ENCODE peak calls at places on chromosomes 11 and 22, in six cellular contexts. One of them, this sample, is unnamed.
A peak's percentile ranks its signal among the peaks of the same experiment; 100 is the strongest.

GRCh38 chr22:36379593-36380361 is 8.0 kb downstream of the MYH9 start:
- DNase-seq in IMR-90: peak; percentile 59
- DNase-seq in mesenchymal stem cell: peak; percentile 58
- DNase-seq in H9: no peak
- DNase-seq in mesendoderm: no peak
- DNase-seq in H1: no peak
- DNase-seq in this sample: no peak

GRCh38 chr11:22703040-22703439 is 36.6 kb downstream of the GAS2 start:
- DNase-seq in IMR-90: peak; percentile 77
- DNase-seq in mesenchymal stem cell: peak; percentile 79
- DNase-seq in H9: no peak
- DNase-seq in mesendoderm: peak; percentile 76
- DNase-seq in H1: no peak
- DNase-seq in this sample: no peak

GRCh38 chr11:82903843-82904586 is 2.5 kb downstream of the DDIAS start:
- DNase-seq in IMR-90: no peak
- DNase-seq in mesenchymal stem cell: no peak
- DNase-seq in H9: no peak
- DNase-seq in mesendoderm: no peak
- DNase-seq in H1: no peak
- DNase-seq in this sample: no peak

GRCh38 chr11:116647305-116648080 is 125.3 kb downstream of the BUD13 start:
- DNase-seq in IMR-90: no peak
- DNase-seq in mesenchymal stem cell: no peak
- DNase-seq in H9: peak; percentile 5
- DNase-seq in mesendoderm: no peak
- DNase-seq in H1: no peak
- DNase-seq in this sample: no peak

GRCh38 chr11:65777241-65777640 is 3.5 kb downstream of the AP5B1 start:
- DNase-seq in IMR-90: no peak
- DNase-seq in mesenchymal stem cell: no peak
- DNase-seq in H9: no peak
- DNase-seq in mesendoderm: no peak
- DNase-seq in H1: no peak
- DNase-seq in this sample: no peak

GRCh38 chr11:56764976-56765375 is 16.5 kb upstream of the OR9G4 start:
- DNase-seq in IMR-90: no peak
- DNase-seq in mesenchymal stem cell: no peak
- DNase-seq in H9: no peak
- DNase-seq in mesendoderm: no peak
- DNase-seq in H1: no peak
- DNase-seq in this sample: no peak

GRCh38 chr11:17596310-17596669 is 49.2 kb downstream of the OTOG start:
- DNase-seq in IMR-90: no peak
- DNase-seq in mesenchymal stem cell: no peak
- DNase-seq in H9: peak; percentile 6
- DNase-seq in mesendoderm: no peak
- DNase-seq in H1: peak; percentile 33
- DNase-seq in this sample: no peak

GRCh38 chr11:47446833-47447232 is 2.1 kb downstream of the RAPSN start:
- DNase-seq in IMR-90: no peak
- DNase-seq in mesenchymal stem cell: no peak
- DNase-seq in H9: no peak
- DNase-seq in mesendoderm: no peak
- DNase-seq in H1: no peak
- DNase-seq in this sample: no peak

GRCh38 chr22:36008131-36008530 is 20.5 kb downstream of the RBFOX2 start:
- DNase-seq in IMR-90: no peak
- DNase-seq in mesenchymal stem cell: no peak
- DNase-seq in H9: no peak
- DNase-seq in mesendoderm: no peak
- DNase-seq in H1: no peak
- DNase-seq in this sample: no peak

GRCh38 chr11:62340269-62340901 is 3.1 kb downstream of the ASRGL1 start:
- DNase-seq in IMR-90: peak; percentile 45
- DNase-seq in mesenchymal stem cell: peak; percentile 61
- DNase-seq in H9: peak; percentile 62
- DNase-seq in mesendoderm: peak; percentile 69
- DNase-seq in H1: peak; percentile 57
- DNase-seq in this sample: peak; percentile 18

GRCh38 chr22:32528316-32528715 is 53.7 kb downstream of the FBXO7 start:
- DNase-seq in IMR-90: no peak
- DNase-seq in mesenchymal stem cell: no peak
- DNase-seq in H9: no peak
- DNase-seq in mesendoderm: no peak
- DNase-seq in H1: no peak
- DNase-seq in this sample: no peak

GRCh38 chr11:133082851-133083488 is 449.3 kb downstream of the OPCML start:
- DNase-seq in IMR-90: peak; percentile 17
- DNase-seq in mesenchymal stem cell: peak; percentile 31
- DNase-seq in H9: peak; percentile 89
- DNase-seq in mesendoderm: peak; percentile 74
- DNase-seq in H1: peak; percentile 95
- DNase-seq in this sample: peak; percentile 74

GRCh38 chr11:76589477-76589876 is 81.1 kb downstream of the LRRC32 start:
- DNase-seq in IMR-90: no peak
- DNase-seq in mesenchymal stem cell: no peak
- DNase-seq in H9: no peak
- DNase-seq in mesendoderm: no peak
- DNase-seq in H1: no peak
- DNase-seq in this sample: no peak
- H2BK120ac ChIP-seq in IMR-90: no peak overlapping the region
- H2BK120ac ChIP-seq in mesenchymal stem cell: no peak overlapping the region
- H2BK120ac ChIP-seq in H9: no peak overlapping the region
- H2BK120ac ChIP-seq in mesendoderm: no peak overlapping the region
- H2BK120ac ChIP-seq in H1: no peak overlapping the region
- H2BK120ac ChIP-seq in this sample: no peak overlapping the region

GRCh38 chr11:86575208-86575855 is 97.1 kb downstream of the ME3 start:
- DNase-seq in IMR-90: peak; percentile 72
- DNase-seq in mesenchymal stem cell: peak; percentile 68
- DNase-seq in H9: no peak
- DNase-seq in mesendoderm: no peak
- DNase-seq in H1: no peak
- DNase-seq in this sample: no peak
- H4K8ac ChIP-seq in IMR-90: no peak overlapping the region
- H4K8ac ChIP-seq in mesenchymal stem cell: no peak overlapping the region
- H4K8ac ChIP-seq in H9: no peak overlapping the region
- H4K8ac ChIP-seq in mesendoderm: no peak overlapping the region
- H4K8ac ChIP-seq in H1: no peak overlapping the region
- H4K8ac ChIP-seq in this sample: no peak overlapping the region

DNA sequence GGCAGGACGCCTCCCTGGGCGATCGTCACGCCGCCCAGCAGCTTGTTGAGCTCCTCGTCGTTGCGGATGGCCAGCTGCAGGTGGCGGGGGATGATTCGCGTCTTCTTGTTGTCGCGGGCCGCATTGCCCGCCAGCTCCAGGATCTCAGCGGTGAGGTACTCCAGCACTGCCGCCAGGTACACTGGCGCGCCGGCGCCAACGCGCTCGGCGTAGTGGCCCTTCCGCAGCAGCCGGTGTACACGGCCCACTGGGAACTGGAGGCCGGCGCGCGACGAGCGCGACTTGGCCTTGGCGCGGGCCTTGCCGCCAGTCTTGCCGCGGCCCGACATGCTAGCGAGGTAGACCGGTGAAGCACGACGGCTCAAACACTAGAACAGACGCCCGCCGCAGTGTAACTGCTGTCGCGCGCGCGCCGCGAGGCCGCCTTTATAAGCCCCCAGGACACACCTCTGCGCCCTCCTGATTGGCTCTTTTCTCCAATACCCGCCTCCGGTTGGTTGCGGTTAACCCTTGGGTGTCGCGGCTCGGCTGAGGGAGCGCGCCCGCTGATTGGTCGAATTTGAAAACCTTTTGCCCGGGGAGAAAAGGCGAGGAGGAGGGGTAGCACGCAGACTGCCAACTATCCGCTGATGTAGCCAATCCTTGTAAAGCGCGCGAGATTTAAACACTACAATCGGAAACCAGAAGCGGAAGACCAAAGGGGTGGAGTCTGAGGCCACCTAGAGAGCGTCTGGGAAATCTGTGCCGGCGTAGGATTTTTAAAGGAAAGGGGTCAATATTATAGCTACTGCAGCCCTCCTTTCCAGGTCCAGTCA is 6.4 kb downstream of the DPAGT1 start:
- DNase-seq in IMR-90: peak; percentile 99
- DNase-seq in mesenchymal stem cell: peak; percentile 100
- DNase-seq in H9: peak; percentile 100
- DNase-seq in mesendoderm: peak; percentile 100
- DNase-seq in H1: peak; percentile 100
- DNase-seq in this sample: peak; percentile 100
- H2BK120ac ChIP-seq in IMR-90: no peak overlapping the region
- H2BK120ac ChIP-seq in mesenchymal stem cell: no peak overlapping the region
- H2BK120ac ChIP-seq in H9: no peak overlapping the region
- H2BK120ac ChIP-seq in mesendoderm: no peak overlapping the region
- H2BK120ac ChIP-seq in H1: no peak overlapping the region
- H2BK120ac ChIP-seq in this sample: no peak overlapping the region

GRCh38 chr11:114284021-114284420 is 12.2 kb upstream of the NNMT start:
- DNase-seq in IMR-90: no peak
- DNase-seq in mesenchymal stem cell: no peak
- DNase-seq in H9: no peak
- DNase-seq in mesendoderm: no peak
- DNase-seq in H1: peak; percentile 26
- DNase-seq in this sample: no peak
- H4K8ac ChIP-seq in IMR-90: no peak overlapping the region
- H4K8ac ChIP-seq in mesenchymal stem cell: no peak overlapping the region
- H4K8ac ChIP-seq in H9: no peak overlapping the region
- H4K8ac ChIP-seq in mesendoderm: no peak overlapping the region
- H4K8ac ChIP-seq in H1: no peak overlapping the region
- H4K8ac ChIP-seq in this sample: no peak overlapping the region

GRCh38 chr22:26443901-26444300 is 14.8 kb downstream of the ASPHD2 start:
- DNase-seq in IMR-90: no peak
- DNase-seq in mesenchymal stem cell: no peak
- DNase-seq in H9: no peak
- DNase-seq in mesendoderm: no peak
- DNase-seq in H1: no peak
- DNase-seq in this sample: no peak
- H2BK120ac ChIP-seq in IMR-90: no peak overlapping the region
- H2BK120ac ChIP-seq in mesenchymal stem cell: no peak overlapping the region
- H2BK120ac ChIP-seq in H9: no peak overlapping the region
- H2BK120ac ChIP-seq in mesendoderm: no peak overlapping the region
- H2BK120ac ChIP-seq in H1: no peak overlapping the region
- H2BK120ac ChIP-seq in this sample: no peak overlapping the region

GRCh38 chr11:76621466-76621865 is 49.1 kb downstream of the LRRC32 start:
- DNase-seq in IMR-90: no peak
- DNase-seq in mesenchymal stem cell: no peak
- DNase-seq in H9: no peak
- DNase-seq in mesendoderm: no peak
- DNase-seq in H1: no peak
- DNase-seq in this sample: no peak

GRCh38 chr11:76623884-76624419 is 46.6 kb downstream of the LRRC32 start:
- DNase-seq in IMR-90: no peak
- DNase-seq in mesenchymal stem cell: no peak
- DNase-seq in H9: no peak
- DNase-seq in mesendoderm: no peak
- DNase-seq in H1: no peak
- DNase-seq in this sample: no peak

GRCh38 chr11:76621866-76622265 is 48.7 kb downstream of the LRRC32 start:
- DNase-seq in IMR-90: peak; percentile 33
- DNase-seq in mesenchymal stem cell: peak; percentile 44
- DNase-seq in H9: no peak
- DNase-seq in mesendoderm: no peak
- DNase-seq in H1: no peak
- DNase-seq in this sample: no peak

GRCh38 chr11:76623171-76623883 is 47.2 kb downstream of the LRRC32 start:
- DNase-seq in IMR-90: peak; percentile 72
- DNase-seq in mesenchymal stem cell: peak; percentile 55
- DNase-seq in H9: no peak
- DNase-seq in mesendoderm: no peak
- DNase-seq in H1: no peak
- DNase-seq in this sample: no peak

GRCh38 chr11:76622481-76623094 is 48.0 kb downstream of the LRRC32 start:
- DNase-seq in IMR-90: no peak
- DNase-seq in mesenchymal stem cell: no peak
- DNase-seq in H9: no peak
- DNase-seq in mesendoderm: no peak
- DNase-seq in H1: no peak
- DNase-seq in this sample: no peak
- H4K8ac ChIP-seq in IMR-90: peak overlapping the region; percentile 86
- H4K8ac ChIP-seq in mesenchymal stem cell: no peak overlapping the region
- H4K8ac ChIP-seq in H9: no peak overlapping the region
- H4K8ac ChIP-seq in mesendoderm: no peak overlapping the region
- H4K8ac ChIP-seq in H1: no peak overlapping the region
- H4K8ac ChIP-seq in this sample: no peak overlapping the region

GRCh38 chr22:23704829-23705228 is 14.0 kb downstream of the RGL4 start:
- DNase-seq in IMR-90: no peak
- DNase-seq in mesenchymal stem cell: no peak
- DNase-seq in H9: no peak
- DNase-seq in mesendoderm: no peak
- DNase-seq in H1: no peak
- DNase-seq in this sample: no peak

GRCh38 chr22:23712256-23712655 is 21.4 kb downstream of the RGL4 start:
- DNase-seq in IMR-90: no peak
- DNase-seq in mesenchymal stem cell: no peak
- DNase-seq in H9: no peak
- DNase-seq in mesendoderm: no peak
- DNase-seq in H1: no peak
- DNase-seq in this sample: no peak

GRCh38 chr22:23708270-23708669 is 17.5 kb downstream of the RGL4 start:
- DNase-seq in IMR-90: no peak
- DNase-seq in mesenchymal stem cell: no peak
- DNase-seq in H9: no peak
- DNase-seq in mesendoderm: no peak
- DNase-seq in H1: no peak
- DNase-seq in this sample: no peak

GRCh38 chr22:23705358-23705757 is 14.5 kb downstream of the RGL4 start:
- DNase-seq in IMR-90: no peak
- DNase-seq in mesenchymal stem cell: no peak
- DNase-seq in H9: no peak
- DNase-seq in mesendoderm: no peak
- DNase-seq in H1: no peak
- DNase-seq in this sample: no peak

DNA sequence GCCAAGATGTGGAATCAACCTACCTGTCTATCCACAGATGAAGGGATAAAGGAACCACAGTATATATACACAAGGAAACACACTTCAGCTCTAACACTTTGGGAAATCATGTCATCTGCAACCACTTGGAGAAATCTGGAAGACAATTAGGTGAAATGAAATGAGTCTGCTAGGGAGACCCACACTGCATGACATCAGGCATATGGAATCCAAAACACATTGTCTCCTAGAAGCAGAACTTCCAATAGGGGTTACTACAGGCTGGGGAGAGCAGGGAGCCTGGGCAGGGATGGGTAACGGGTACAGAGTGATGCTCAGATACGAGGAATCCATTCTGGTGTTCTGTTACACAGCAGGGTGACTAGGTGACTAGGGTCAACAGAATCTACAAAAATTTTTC is 18.3 kb downstream of the RGL4 start:
- DNase-seq in IMR-90: peak; percentile 59
- DNase-seq in mesenchymal stem cell: no peak
- DNase-seq in H9: no peak
- DNase-seq in mesendoderm: peak; percentile 67
- DNase-seq in H1: no peak
- DNase-seq in this sample: no peak
- H2BK120ac ChIP-seq in IMR-90: no peak overlapping the region
- H2BK120ac ChIP-seq in mesenchymal stem cell: no peak overlapping the region
- H2BK120ac ChIP-seq in H9: no peak overlapping the region
- H2BK120ac ChIP-seq in mesendoderm: no peak overlapping the region
- H2BK120ac ChIP-seq in H1: no peak overlapping the region
- H2BK120ac ChIP-seq in this sample: no peak overlapping the region